ENCODE peak calls at places on chromosomes 4 and X, in ten cellular contexts. One of them, this sample, is unnamed.

GRCh38 chr4:150366487-150366999 is 215.4 kb upstream of the MAB21L2 start:
- DNase-seq in thyroid gland: no peak
- DNase-seq in activated T-helper 1 cell treated with anti-CD3 and anti-CD28 coated beads, Interleukin-2, amount 50 U/mL, for 16 hours: no peak
- DNase-seq in C1 segment of cervical spinal cord: no peak
- DNase-seq in naive thymus-derived CD8-positive, alpha-beta T cell: no peak
- DNase-seq in T-helper 17 cell: no peak
- DNase-seq in germinal center: no peak
- DNase-seq in anterior cingulate cortex: no peak
- DNase-seq in PC-3: no peak
- DNase-seq in BJ: no peak
- DNase-seq in this sample: no peak

GRCh38 chr4:3699261-3699660 is 66.9 kb upstream of the ADRA2C start:
- DNase-seq in thyroid gland: no peak
- DNase-seq in activated T-helper 1 cell treated with anti-CD3 and anti-CD28 coated beads, Interleukin-2, amount 50 U/mL, for 16 hours: no peak
- DNase-seq in C1 segment of cervical spinal cord: no peak
- DNase-seq in naive thymus-derived CD8-positive, alpha-beta T cell: no peak
- DNase-seq in T-helper 17 cell: no peak
- DNase-seq in germinal center: no peak
- DNase-seq in anterior cingulate cortex: no peak
- DNase-seq in PC-3: no peak
- DNase-seq in BJ: no peak
- DNase-seq in this sample: no peak

GRCh38 chr4:3422241-3422801 is 19.4 kb upstream of the HGFAC start:
- DNase-seq in thyroid gland: no peak
- DNase-seq in activated T-helper 1 cell treated with anti-CD3 and anti-CD28 coated beads, Interleukin-2, amount 50 U/mL, for 16 hours: no peak
- DNase-seq in C1 segment of cervical spinal cord: no peak
- DNase-seq in naive thymus-derived CD8-positive, alpha-beta T cell: no peak
- DNase-seq in T-helper 17 cell: no peak
- DNase-seq in germinal center: no peak
- DNase-seq in anterior cingulate cortex: no peak
- DNase-seq in PC-3: no peak
- DNase-seq in BJ: no peak
- DNase-seq in this sample: no peak

GRCh38 chr4:47674173-47674572 is 163.7 kb downstream of the CORIN start:
- DNase-seq in thyroid gland: no peak
- DNase-seq in activated T-helper 1 cell treated with anti-CD3 and anti-CD28 coated beads, Interleukin-2, amount 50 U/mL, for 16 hours: no peak
- DNase-seq in C1 segment of cervical spinal cord: no peak
- DNase-seq in naive thymus-derived CD8-positive, alpha-beta T cell: no peak
- DNase-seq in T-helper 17 cell: no peak
- DNase-seq in germinal center: no peak
- DNase-seq in anterior cingulate cortex: no peak
- DNase-seq in PC-3: no peak
- DNase-seq in BJ: no peak
- DNase-seq in this sample: no peak

GRCh38 chr4:1851575-1852415 is 4.2 kb downstream of the LETM1 start:
- DNase-seq in thyroid gland: peak
- DNase-seq in activated T-helper 1 cell treated with anti-CD3 and anti-CD28 coated beads, Interleukin-2, amount 50 U/mL, for 16 hours: no peak
- DNase-seq in C1 segment of cervical spinal cord: no peak
- DNase-seq in naive thymus-derived CD8-positive, alpha-beta T cell: no peak
- DNase-seq in T-helper 17 cell: no peak
- DNase-seq in germinal center: no peak
- DNase-seq in anterior cingulate cortex: no peak
- DNase-seq in PC-3: no peak
- DNase-seq in BJ: no peak
- DNase-seq in this sample: no peak

GRCh38 chrX:1679238-1679637 is 64.4 kb downstream of the ASMT start:
- DNase-seq in thyroid gland: no peak
- DNase-seq in activated T-helper 1 cell treated with anti-CD3 and anti-CD28 coated beads, Interleukin-2, amount 50 U/mL, for 16 hours: no peak
- DNase-seq in C1 segment of cervical spinal cord: no peak
- DNase-seq in naive thymus-derived CD8-positive, alpha-beta T cell: no peak
- DNase-seq in T-helper 17 cell: no peak
- DNase-seq in germinal center: no peak
- DNase-seq in anterior cingulate cortex: no peak
- DNase-seq in PC-3: no peak
- DNase-seq in BJ: peak
- DNase-seq in this sample: no peak

GRCh38 chr4:185726931-185727330 is 85.1 kb downstream of the SORBS2 start:
- DNase-seq in thyroid gland: no peak
- DNase-seq in activated T-helper 1 cell treated with anti-CD3 and anti-CD28 coated beads, Interleukin-2, amount 50 U/mL, for 16 hours: no peak
- DNase-seq in C1 segment of cervical spinal cord: no peak
- DNase-seq in naive thymus-derived CD8-positive, alpha-beta T cell: no peak
- DNase-seq in T-helper 17 cell: no peak
- DNase-seq in germinal center: no peak
- DNase-seq in anterior cingulate cortex: no peak
- DNase-seq in PC-3: no peak
- DNase-seq in BJ: no peak
- DNase-seq in this sample: no peak

GRCh38 chrX:108396188-108396885 is 41.9 kb downstream of the COL4A6 start:
- DNase-seq in thyroid gland: no peak
- DNase-seq in activated T-helper 1 cell treated with anti-CD3 and anti-CD28 coated beads, Interleukin-2, amount 50 U/mL, for 16 hours: no peak
- DNase-seq in C1 segment of cervical spinal cord: no peak
- DNase-seq in naive thymus-derived CD8-positive, alpha-beta T cell: no peak
- DNase-seq in T-helper 17 cell: no peak
- DNase-seq in germinal center: no peak
- DNase-seq in anterior cingulate cortex: no peak
- DNase-seq in PC-3: peak
- DNase-seq in BJ: no peak
- DNase-seq in this sample: no peak

GRCh38 chr4:146978641-146979040 is 33.0 kb upstream of the TTC29 start:
- DNase-seq in thyroid gland: no peak
- DNase-seq in activated T-helper 1 cell treated with anti-CD3 and anti-CD28 coated beads, Interleukin-2, amount 50 U/mL, for 16 hours: no peak
- DNase-seq in C1 segment of cervical spinal cord: no peak
- DNase-seq in naive thymus-derived CD8-positive, alpha-beta T cell: no peak
- DNase-seq in T-helper 17 cell: no peak
- DNase-seq in germinal center: no peak
- DNase-seq in anterior cingulate cortex: no peak
- DNase-seq in PC-3: peak
- DNase-seq in BJ: no peak
- DNase-seq in this sample: no peak

GRCh38 chr4:122895336-122895995 is 26.9 kb downstream of the NUDT6 start:
- DNase-seq in thyroid gland: no peak
- DNase-seq in activated T-helper 1 cell treated with anti-CD3 and anti-CD28 coated beads, Interleukin-2, amount 50 U/mL, for 16 hours: no peak
- DNase-seq in C1 segment of cervical spinal cord: no peak
- DNase-seq in naive thymus-derived CD8-positive, alpha-beta T cell: no peak
- DNase-seq in T-helper 17 cell: no peak
- DNase-seq in germinal center: no peak
- DNase-seq in anterior cingulate cortex: no peak
- DNase-seq in PC-3: no peak
- DNase-seq in BJ: no peak
- DNase-seq in this sample: no peak

GRCh38 chr4:7042697-7043464 is at the start of gene TADA2B:
- DNase-seq in thyroid gland: peak
- DNase-seq in activated T-helper 1 cell treated with anti-CD3 and anti-CD28 coated beads, Interleukin-2, amount 50 U/mL, for 16 hours: peak
- DNase-seq in C1 segment of cervical spinal cord: peak
- DNase-seq in naive thymus-derived CD8-positive, alpha-beta T cell: peak
- DNase-seq in T-helper 17 cell: peak
- DNase-seq in germinal center: peak
- DNase-seq in anterior cingulate cortex: peak
- DNase-seq in PC-3: peak
- DNase-seq in BJ: peak
- DNase-seq in this sample: peak

GRCh38 chr4:95545526-95545925 is 3.2 kb downstream of the UNC5C start:
- DNase-seq in thyroid gland: peak
- DNase-seq in activated T-helper 1 cell treated with anti-CD3 and anti-CD28 coated beads, Interleukin-2, amount 50 U/mL, for 16 hours: no peak
- DNase-seq in C1 segment of cervical spinal cord: no peak
- DNase-seq in naive thymus-derived CD8-positive, alpha-beta T cell: no peak
- DNase-seq in T-helper 17 cell: no peak
- DNase-seq in germinal center: no peak
- DNase-seq in anterior cingulate cortex: no peak
- DNase-seq in PC-3: no peak
- DNase-seq in BJ: no peak
- DNase-seq in this sample: no peak

This sample was measured in activated B cell treated with CpG ODN at 0.5 μM for 24 hours.